ENCODE peak calls at places on chromosomes 11 and 22, in six cellular contexts. N, R, H, E, P and V are unnamed samples.

GRCh38 chr11:128463386-128463829 is 124.0 kb downstream of the ETS1 start:
- DNase-seq in N (no peak), R (peak), H (no peak), E (no peak), P (no peak), V (peak)

GRCh38 chr11:48056325-48057183 is 76.2 kb downstream of the PTPRJ start:
- DNase-seq in N (no peak), R (no peak), H (no peak), E (no peak), P (no peak), V (no peak)

GRCh38 chr11:45859661-45860140 is 12.4 kb downstream of the CRY2 start:
- DNase-seq in N (no peak), R (peak), H (peak), E (peak), P (peak), V (peak)

GRCh38 chr11:66595245-66595904 is 2.4 kb downstream of the CCS start:
- DNase-seq in N (no peak), R (peak), H (no peak), E (no peak), P (no peak), V (peak)

GRCh38 chr11:79437981-79438630 is 2.7 kb downstream of the TENM4 start:
- DNase-seq in N (no peak), R (peak), H (peak), E (no peak), P (peak), V (peak)

GRCh38 chr11:9170450-9170849 is 79.1 kb upstream of the SCUBE2 start:
- DNase-seq in N (no peak), R (no peak), H (no peak), E (no peak), P (no peak), V (no peak)

GRCh38 chr11:86795962-86796361 is 4.4 kb upstream of the PRSS23 start:
- DNase-seq in N (no peak), R (no peak), H (no peak), E (no peak), P (no peak), V (no peak)

GRCh38 chr11:105229257-105229656 is 89.7 kb upstream of the CARD18 start:
- DNase-seq in N (no peak), R (no peak), H (no peak), E (no peak), P (no peak), V (no peak)

GRCh38 chr11:36089920-36090319 is 146.1 kb downstream of the LDLRAD3 start:
- DNase-seq in N (no peak), R (no peak), H (no peak), E (no peak), P (no peak), V (no peak)

GRCh38 chr11:122796128-122796717 is 42.1 kb upstream of the CRTAM start:
- DNase-seq in N (peak), R (peak), H (peak), E (peak), P (peak), V (no peak)

GRCh38 chr11:125346565-125347260 is 149.4 kb downstream of the FEZ1 start:
- DNase-seq in N (no peak), R (peak), H (peak), E (no peak), P (no peak), V (no peak)

GRCh38 chr11:133403900-133404299 is 128.4 kb downstream of the OPCML start:
- DNase-seq in N (no peak), R (no peak), H (no peak), E (no peak), P (no peak), V (no peak)

GRCh38 chr11:2778630-2779498 is 79.1 kb upstream of the KCNQ1OT1 start:
- DNase-seq in N (peak), R (peak), H (peak), E (peak), P (peak), V (peak)

GRCh38 chr11:6705905-6706535 is 22.9 kb upstream of the MRPL17 start:
- DNase-seq in N (no peak), R (no peak), H (no peak), E (no peak), P (peak), V (peak)

GRCh38 chr11:62921201-62921572 is at the start of gene CHRM1:
- DNase-seq in N (no peak), R (peak), H (peak), E (no peak), P (no peak), V (no peak)

GRCh38 chr22:42177891-42178336 is 47.3 kb upstream of the CYP2D6 start:
- DNase-seq in N (no peak), R (no peak), H (no peak), E (no peak), P (no peak), V (no peak)

GRCh38 chr22:24106385-24107381 is 74.6 kb upstream of the SUSD2 start:
- DNase-seq in N (peak), R (peak), H (no peak), E (no peak), P (no peak), V (peak)

GRCh38 chr11:94694309-94695060 is 73.7 kb upstream of the AMOTL1 start:
- DNase-seq in N (no peak), R (peak), H (no peak), E (no peak), P (no peak), V (no peak)

GRCh38 chr11:72751293-72752087 is 718 bp downstream of the ARAP1 start:
- DNase-seq in N (no peak), R (no peak), H (peak), E (peak), P (no peak), V (no peak)

GRCh38 chr11:111674941-111675340 is 72.7 kb downstream of the SIK2 start:
- DNase-seq in N (no peak), R (no peak), H (no peak), E (no peak), P (no peak), V (no peak)

GRCh38 chr11:119722281-119722794 is 6.7 kb downstream of the NECTIN1 start:
- DNase-seq in N (no peak), R (no peak), H (no peak), E (no peak), P (no peak), V (no peak)

GRCh38 chr11:1656670-1657069 is 27.1 kb downstream of the KRTAP5-5 start:
- DNase-seq in N (no peak), R (no peak), H (peak), E (no peak), P (no peak), V (no peak)

GRCh38 chr11:66604161-66604560 is 11.2 kb downstream of the CCS start:
- DNase-seq in N (no peak), R (no peak), H (no peak), E (no peak), P (no peak), V (no peak)

GRCh38 chr11:8389034-8389996 is 125.6 kb upstream of the LMO1 start:
- DNase-seq in N (no peak), R (no peak), H (no peak), E (no peak), P (no peak), V (peak)

GRCh38 chr22:36928826-36929535 is 15.6 kb downstream of the CSF2RB start:
- DNase-seq in N (no peak), R (no peak), H (no peak), E (no peak), P (no peak), V (no peak)

GRCh38 chr11:85784907-85785306 is 26.0 kb downstream of the SYTL2 start:
- DNase-seq in N (no peak), R (no peak), H (no peak), E (no peak), P (no peak), V (no peak)
- TF ChIP-seq POLR2A in N (no peak), R (no peak), H (no peak), E (no peak), P (no peak), V (no peak)

GRCh38 chr11:126917531-126918204 is 82.9 kb downstream of the KIRREL3 start:
- DNase-seq in N (no peak), R (no peak), H (no peak), E (no peak), P (no peak), V (no peak)
- TF ChIP-seq POLR2A in N (no peak), R (no peak), H (no peak), E (no peak), P (no peak), V (no peak)

DNA sequence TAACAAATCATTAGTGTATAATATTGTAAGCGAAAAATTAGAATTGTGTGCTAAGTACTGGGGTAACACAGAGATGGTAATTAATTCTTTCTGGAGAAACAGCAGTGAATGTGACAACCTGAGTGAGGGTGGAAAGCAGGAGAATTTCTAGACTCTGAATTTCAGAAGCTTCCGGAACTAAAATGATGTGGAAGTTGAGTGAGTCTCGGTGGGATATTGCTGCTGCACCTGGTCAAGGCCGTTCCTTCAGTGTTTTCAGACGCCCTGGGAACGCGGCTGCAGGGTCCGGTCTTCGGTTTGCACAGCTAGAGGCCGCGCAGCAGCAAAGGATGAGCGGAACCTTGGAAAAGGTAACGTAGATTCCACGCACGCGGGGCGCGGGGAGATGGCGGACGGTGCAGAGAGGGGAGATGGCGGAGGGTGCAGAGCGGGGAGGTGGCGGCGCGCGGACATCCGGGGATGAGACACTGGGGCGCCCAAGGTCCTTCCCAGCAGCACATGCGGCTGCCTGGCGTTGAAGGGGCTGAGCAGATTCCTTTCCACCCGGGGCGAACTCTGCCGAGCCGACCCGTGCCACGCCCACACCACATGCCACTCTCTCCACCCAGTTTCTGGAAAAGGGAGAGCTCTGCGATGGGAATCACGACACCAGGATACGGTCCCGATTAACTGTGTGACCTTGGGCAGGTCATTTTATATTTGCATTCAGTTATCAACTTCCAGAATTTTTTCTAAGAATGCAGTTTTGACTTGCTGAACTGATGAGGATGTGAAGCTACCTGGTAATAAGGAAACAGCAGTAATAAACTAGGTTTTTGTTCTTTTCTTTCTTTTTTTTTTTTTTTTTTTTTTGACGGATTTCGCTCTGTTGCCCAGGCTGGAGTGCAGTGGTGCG is at the start of gene MRPL48:
- DNase-seq in N (peak), R (peak), H (peak), E (peak), P (peak), V (peak)
- TF ChIP-seq POLR2A in N (peak), R (peak), H (no peak), E (no peak), P (no peak), V (peak)

GRCh38 chr22:30230787-30231461 is 15.6 kb downstream of the LIF start:
- DNase-seq in N (no peak), R (no peak), H (no peak), E (no peak), P (no peak), V (no peak)
- TF ChIP-seq POLR2A in N (no peak), R (no peak), H (no peak), E (no peak), P (no peak), V (no peak)

GRCh38 chr11:74989269-74989655 is 529 bp downstream of the NEU3 start:
- DNase-seq in N (no peak), R (no peak), H (no peak), E (no peak), P (no peak), V (no peak)

GRCh38 chr11:74990941-74991340 is 2.2 kb downstream of the NEU3 start:
- DNase-seq in N (no peak), R (no peak), H (no peak), E (no peak), P (no peak), V (no peak)

GRCh38 chr11:74992852-74993251 is 4.1 kb downstream of the NEU3 start:
- DNase-seq in N (peak), R (no peak), H (no peak), E (no peak), P (no peak), V (no peak)

GRCh38 chr11:74984730-74985129 is 4.0 kb upstream of the NEU3 start:
- DNase-seq in N (no peak), R (no peak), H (no peak), E (no peak), P (no peak), V (no peak)

DNA sequence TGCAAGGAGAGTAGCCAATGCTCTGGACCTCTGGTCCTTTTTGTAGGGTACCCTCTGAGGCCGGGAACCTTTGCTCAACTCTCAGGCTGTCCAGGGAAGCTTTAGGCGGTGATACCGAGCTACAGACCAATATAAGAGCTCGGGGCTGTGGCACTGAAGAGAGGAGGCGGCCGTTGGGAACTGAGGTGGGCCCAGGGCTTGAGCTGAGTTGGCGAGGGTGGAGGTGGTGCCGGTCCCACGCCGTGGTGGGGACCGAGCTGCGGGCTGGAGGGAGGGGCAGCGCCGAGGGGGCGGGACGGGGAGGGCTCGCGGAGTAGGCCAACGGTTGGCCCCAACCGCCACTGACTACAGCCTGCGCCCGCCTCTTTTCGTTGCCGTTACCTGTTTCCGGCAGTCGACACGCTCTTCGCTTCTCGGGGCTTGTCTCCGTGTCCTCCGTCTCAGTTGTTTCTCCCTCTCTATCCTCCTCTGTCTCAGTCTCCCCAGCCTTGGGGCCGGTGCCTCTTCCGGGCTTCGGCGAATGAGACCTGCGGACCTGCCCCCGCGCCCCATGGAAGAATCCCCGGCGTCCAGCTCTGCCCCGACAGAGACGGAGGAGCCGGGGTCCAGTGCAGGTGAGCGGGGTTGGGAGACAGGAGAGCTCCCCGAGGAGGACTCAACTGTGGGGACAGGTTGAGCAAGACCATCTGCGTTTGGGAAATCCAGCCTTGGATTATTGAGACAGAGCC is at the start of gene NEU3:
- DNase-seq in N (peak), R (peak), H (peak), E (peak), P (peak), V (peak)
- TF ChIP-seq POLR2A in N (peak), R (peak), H (no peak), E (no peak), P (no peak), V (no peak)